ENCODE peak calls at places on chromosomes 6 and 20, in nine cellular contexts. B is stomach, Z is upper lobe of left lung, F is endothelial cell of umbilical vein, H is vagina, N is prostate gland, U is spleen, C is transverse colon, G is H1. M is an unnamed sample.

GRCh38 chr6:152603911-152604310 is 33.3 kb downstream of the SYNE1 start:
- DNase-seq in B (no peak), Z (no peak), F (no peak), H (no peak), N (no peak), U (no peak), C (no peak), G (no peak), M (no peak)

GRCh38 chr6:32439708-32440214 is at the start of gene HLA-DRA:
- DNase-seq in B (no peak), Z (no peak), F (peak), H (no peak), N (no peak), U (no peak), C (no peak), G (no peak), M (no peak)

GRCh38 chr6:67790569-67790968 is 844.5 kb upstream of the ADGRB3 start:
- DNase-seq in B (no peak), Z (no peak), F (no peak), H (no peak), N (no peak), U (no peak), C (no peak), G (no peak), M (no peak)

GRCh38 chr6:44016131-44016870 is 111.0 kb downstream of the MRPL14 start:
- DNase-seq in B (no peak), Z (no peak), F (no peak), H (no peak), N (no peak), U (no peak), C (no peak), G (no peak), M (no peak)

GRCh38 chr20:9352740-9353139 is 161.7 kb upstream of the LAMP5 start:
- DNase-seq in B (no peak), Z (no peak), F (no peak), H (no peak), N (no peak), U (no peak), C (no peak), G (no peak), M (no peak)

GRCh38 chr6:43772571-43773049 is 2.6 kb downstream of the VEGFA start:
- DNase-seq in B (peak), Z (no peak), F (peak), H (no peak), N (no peak), U (peak), C (peak), G (no peak), M (no peak)

GRCh38 chr20:54550776-54551396 is 75.5 kb downstream of the DOK5 start:
- DNase-seq in B (no peak), Z (no peak), F (no peak), H (no peak), N (no peak), U (no peak), C (no peak), G (no peak), M (no peak)

GRCh38 chr6:66838764-66839163 is 1131.7 kb upstream of the EYS start:
- DNase-seq in B (no peak), Z (no peak), F (no peak), H (no peak), N (no peak), U (no peak), C (no peak), G (no peak), M (no peak)

GRCh38 chr20:59308493-59309201 is 8.2 kb downstream of the EDN3 start:
- DNase-seq in B (peak), Z (no peak), F (no peak), H (no peak), N (no peak), U (no peak), C (peak), G (no peak), M (no peak)

GRCh38 chr20:36399147-36399968 is 93.2 kb downstream of the DLGAP4 start:
- DNase-seq in B (peak), Z (no peak), F (peak), H (no peak), N (no peak), U (no peak), C (peak), G (peak), M (no peak)

GRCh38 chr6:168923171-168923570 is 330.5 kb downstream of the THBS2 start:
- DNase-seq in B (no peak), Z (no peak), F (no peak), H (no peak), N (no peak), U (no peak), C (no peak), G (no peak), M (no peak)

GRCh38 chr20:19524691-19525090 is 233.4 kb upstream of the RIN2 start:
- DNase-seq in B (no peak), Z (no peak), F (no peak), H (no peak), N (no peak), U (no peak), C (no peak), G (no peak), M (no peak)

GRCh38 chr6:71406871-71407860 is 118.6 kb downstream of the OGFRL1 start:
- DNase-seq in B (no peak), Z (no peak), F (peak), H (no peak), N (no peak), U (no peak), C (no peak), G (no peak), M (no peak)

GRCh38 chr6:35723587-35723986 is 13.2 kb upstream of the ARMC12 start:
- DNase-seq in B (no peak), Z (no peak), F (no peak), H (no peak), N (no peak), U (no peak), C (no peak), G (no peak), M (no peak)

GRCh38 chr6:134379086-134379485 is 61.2 kb upstream of the SGK1 start:
- DNase-seq in B (peak), Z (no peak), F (no peak), H (no peak), N (peak), U (no peak), C (peak), G (peak), M (no peak)

GRCh38 chr6:134948142-134948541 is 1.8 kb downstream of the ALDH8A1 start:
- DNase-seq in B (no peak), Z (no peak), F (no peak), H (no peak), N (no peak), U (no peak), C (no peak), G (no peak), M (no peak)

GRCh38 chr6:17098007-17098406 is 3.8 kb upstream of the STMND1 start:
- DNase-seq in B (no peak), Z (no peak), F (no peak), H (no peak), N (no peak), U (no peak), C (no peak), G (no peak), M (no peak)

GRCh38 chr6:17093692-17094091 is 8.2 kb upstream of the STMND1 start:
- DNase-seq in B (no peak), Z (no peak), F (no peak), H (no peak), N (no peak), U (no peak), C (no peak), G (no peak), M (no peak)

GRCh38 chr6:17096657-17097056 is 5.2 kb upstream of the STMND1 start:
- DNase-seq in B (no peak), Z (no peak), F (no peak), H (no peak), N (no peak), U (no peak), C (no peak), G (no peak), M (no peak)

GRCh38 chr6:17098538-17098937 is 3.3 kb upstream of the STMND1 start:
- DNase-seq in B (no peak), Z (no peak), F (no peak), H (no peak), N (no peak), U (no peak), C (no peak), G (no peak), M (no peak)

DNA sequence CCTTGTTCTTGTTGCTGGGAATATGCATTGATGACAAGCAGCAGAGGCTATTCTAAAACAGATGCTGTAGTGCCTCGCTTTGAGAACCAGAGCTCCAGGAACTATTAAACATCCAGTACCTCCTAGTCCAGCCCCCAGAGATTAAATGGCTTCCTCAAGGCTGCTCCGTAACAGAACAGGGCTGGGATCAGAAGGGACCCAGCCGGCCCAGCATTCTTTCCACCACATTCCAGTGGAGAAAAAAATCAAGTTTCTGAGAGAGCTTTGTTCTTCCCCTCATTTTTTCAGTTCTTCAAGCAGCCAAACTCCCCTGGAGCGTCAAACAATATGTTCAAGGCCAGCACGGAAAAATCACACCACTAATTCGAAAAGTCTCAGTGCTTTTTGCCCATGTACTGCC is 5.8 kb upstream of the STMND1 start:
- DNase-seq in B (no peak), Z (no peak), F (no peak), H (no peak), N (no peak), U (no peak), C (no peak), G (no peak), M (no peak)
- TF ChIP-seq POLR2AphosphoS5 in B (no peak), Z (no peak), F (no peak), H (no peak), N (no peak), U (no peak), C (no peak), G (no peak), M (no peak)

GRCh38 chr6:64504509-64504908 is 868.9 kb downstream of the PHF3 start:
- DNase-seq in B (no peak), Z (no peak), F (peak), H (no peak), N (peak), U (no peak), C (no peak), G (no peak), M (no peak)

GRCh38 chr6:64505312-64505711 is 869.7 kb downstream of the PHF3 start:
- DNase-seq in B (no peak), Z (no peak), F (no peak), H (no peak), N (no peak), U (peak), C (no peak), G (no peak), M (no peak)

DNA sequence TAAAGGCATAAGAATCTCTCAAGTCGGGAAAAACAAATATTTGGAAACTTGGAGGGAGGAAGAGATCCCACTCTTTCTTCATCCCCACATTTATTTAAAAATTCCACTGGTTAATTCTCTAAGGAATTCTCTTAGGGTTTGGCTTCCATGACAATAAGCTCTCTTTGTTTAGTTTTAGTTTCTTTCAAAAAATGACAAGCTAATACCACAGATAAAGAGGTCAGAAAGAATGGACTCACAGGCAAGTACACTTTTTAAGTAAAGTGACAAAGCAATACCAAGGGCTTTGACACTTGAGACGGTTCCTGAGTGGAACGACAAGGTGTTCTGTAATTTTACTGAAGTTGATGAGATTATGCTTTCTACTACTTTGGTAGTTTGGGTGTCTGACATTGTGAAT is 872.1 kb downstream of the PHF3 start:
- DNase-seq in B (no peak), Z (no peak), F (no peak), H (no peak), N (no peak), U (no peak), C (no peak), G (no peak), M (no peak)
- H3K27ac ChIP-seq in B (no peak), Z (no peak), F (no peak), H (no peak), N (no peak), U (no peak), C (no peak), G (no peak), M (no peak)

GRCh38 chr20:62859721-62860120 is 1.9 kb downstream of the TCFL5 start:
- DNase-seq in B (no peak), Z (no peak), F (no peak), H (no peak), N (no peak), U (no peak), C (no peak), G (no peak), M (no peak)

GRCh38 chr20:62860391-62860923 is 1.2 kb downstream of the TCFL5 start:
- DNase-seq in B (no peak), Z (no peak), F (peak), H (no peak), N (no peak), U (peak), C (no peak), G (no peak), M (no peak)

GRCh38 chr20:62861732-62862336 is at the start of gene TCFL5:
- DNase-seq in B (peak), Z (peak), F (peak), H (peak), N (peak), U (peak), C (peak), G (no peak), M (peak)

GRCh38 chr20:62858059-62858458 is 3.6 kb downstream of the TCFL5 start:
- DNase-seq in B (no peak), Z (no peak), F (no peak), H (no peak), N (no peak), U (no peak), C (no peak), G (no peak), M (no peak)

DNA sequence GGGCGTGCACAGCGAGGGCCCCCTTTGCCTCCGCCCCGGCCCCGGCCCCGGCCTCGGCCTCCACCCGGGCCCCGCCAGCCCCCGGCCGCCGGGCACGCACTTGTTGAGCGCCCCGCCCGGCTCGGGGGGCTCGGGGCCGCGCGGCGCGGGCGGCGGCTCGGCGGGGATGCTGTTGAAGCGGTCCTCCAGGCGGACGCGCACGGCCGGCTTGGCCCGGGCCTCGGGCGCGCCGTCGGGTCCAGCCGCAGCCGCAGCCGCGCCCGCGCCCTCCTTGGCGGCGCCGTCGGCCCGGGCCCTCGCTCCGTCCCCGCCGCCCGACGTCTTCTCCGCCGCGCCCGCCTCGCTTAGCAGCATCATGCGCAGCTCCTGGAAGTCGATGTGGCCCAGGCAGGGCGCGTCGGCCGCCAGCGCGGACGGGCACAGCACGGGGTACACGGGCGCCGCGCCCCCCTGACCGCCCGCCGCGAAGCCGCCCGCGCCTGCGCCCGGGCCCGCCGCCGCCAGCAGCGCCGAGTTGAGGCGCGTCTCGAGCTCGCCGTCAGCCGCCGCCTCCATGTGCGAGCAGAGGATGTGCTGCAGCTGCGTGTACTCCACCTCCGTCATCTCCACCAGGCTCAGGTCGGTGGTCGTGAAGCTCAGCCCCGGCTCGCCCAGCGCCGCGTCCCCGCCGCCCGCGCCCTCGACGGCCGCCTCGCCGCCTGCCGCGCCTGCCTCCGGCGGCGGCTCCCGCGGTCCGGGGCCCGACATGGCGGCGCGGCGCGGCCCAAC is 514 bp downstream of the TCFL5 start:
- DNase-seq in B (no peak), Z (peak), F (no peak), H (no peak), N (no peak), U (peak), C (no peak), G (no peak), M (peak)
- TF ChIP-seq POLR2AphosphoS5 in B (no peak), Z (no peak), F (peak), H (no peak), N (no peak), U (no peak), C (no peak), G (peak), M (no peak)

DNA sequence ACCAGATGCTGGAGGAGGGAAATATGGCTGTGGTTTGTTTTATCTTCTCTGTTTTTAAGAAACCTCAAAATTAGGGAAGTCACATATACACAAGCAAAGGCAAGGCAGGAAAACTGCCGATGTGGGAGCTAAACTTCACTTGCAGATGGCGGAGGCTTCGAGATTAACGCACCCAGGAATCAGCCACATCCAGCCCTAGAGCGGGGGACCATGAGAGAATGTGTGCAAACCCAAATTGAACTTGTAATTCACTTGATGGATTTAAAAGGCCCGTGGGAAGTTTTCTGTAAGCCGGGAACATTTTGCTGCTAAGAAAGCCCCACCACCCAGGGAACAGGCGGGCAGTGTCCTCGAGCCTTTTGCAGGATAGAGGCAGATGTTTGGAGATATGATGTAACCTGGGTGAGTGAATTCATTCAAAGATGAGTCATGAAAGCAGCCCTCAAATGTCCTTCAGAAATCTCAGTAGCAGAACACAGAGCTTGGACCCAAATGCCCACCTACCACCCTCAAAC is 39.9 kb downstream of the PREX1 start:
- DNase-seq in B (no peak), Z (no peak), F (no peak), H (no peak), N (no peak), U (peak), C (no peak), G (no peak), M (no peak)
- H3K27ac ChIP-seq in B (no peak), Z (peak), F (no peak), H (peak), N (no peak), U (peak), C (peak), G (no peak), M (peak)

GRCh38 chr6:119209452-119210205 is 131.2 kb upstream of the FAM184A start:
- DNase-seq in B (no peak), Z (no peak), F (no peak), H (no peak), N (no peak), U (no peak), C (no peak), G (no peak), M (no peak)
- TF ChIP-seq POLR2AphosphoS5 in B (no peak), Z (no peak), F (no peak), H (no peak), N (no peak), U (no peak), C (no peak), G (no peak), M (no peak)

GRCh38 chr20:62891111-62891510 is 29.5 kb upstream of the TCFL5 start:
- DNase-seq in B (no peak), Z (no peak), F (no peak), H (no peak), N (no peak), U (peak), C (no peak), G (no peak), M (no peak)
- H3K27ac ChIP-seq in B (no peak), Z (no peak), F (no peak), H (no peak), N (no peak), U (no peak), C (no peak), G (no peak), M (no peak)

DNA sequence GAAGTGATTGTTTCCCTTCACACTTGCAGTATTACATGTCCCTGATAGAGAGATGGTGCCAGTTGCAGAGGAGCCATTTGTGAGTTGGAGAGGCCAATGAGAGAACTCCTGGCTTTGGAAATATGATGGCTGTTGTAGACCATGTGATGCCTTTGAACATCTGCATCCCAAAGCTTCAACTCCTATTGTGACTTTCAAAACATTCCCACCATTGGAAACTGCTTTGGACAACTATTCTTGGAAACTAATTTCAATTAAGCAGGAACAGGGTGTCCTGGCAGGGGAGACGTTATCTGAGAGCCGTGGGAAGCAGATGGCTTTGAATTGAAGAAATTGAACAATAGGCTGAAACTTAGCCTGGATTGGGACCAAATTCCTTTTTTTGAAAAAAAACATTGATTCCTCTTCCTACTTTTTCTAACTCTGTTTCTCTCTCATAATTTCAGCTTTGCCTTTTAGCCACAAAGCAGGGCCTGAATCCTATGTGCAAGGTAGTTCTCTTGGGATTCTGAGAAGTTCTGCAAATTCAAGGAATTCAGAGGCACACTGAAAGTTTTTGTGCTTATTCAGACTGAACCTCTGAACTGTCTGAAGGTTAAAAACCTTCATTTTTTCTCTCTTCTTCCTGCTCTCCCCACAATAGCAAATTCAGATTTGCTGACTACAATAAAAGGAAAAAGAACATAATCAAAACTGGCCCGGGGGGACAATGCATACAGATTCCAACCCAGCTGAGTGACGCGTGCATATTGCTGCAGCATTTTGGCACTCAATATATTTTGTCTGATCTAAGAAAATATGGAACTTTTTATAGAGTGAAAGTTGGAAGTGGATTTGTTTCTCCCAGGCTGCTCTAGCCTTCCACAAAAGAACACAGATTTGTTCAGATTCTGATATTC is 720.3 kb upstream of the CHD6 start:
- DNase-seq in B (no peak), Z (no peak), F (no peak), H (no peak), N (no peak), U (no peak), C (no peak), G (no peak), M (no peak)
- TF ChIP-seq POLR2AphosphoS5 in B (no peak), Z (no peak), F (no peak), H (no peak), N (peak), U (no peak), C (no peak), G (no peak), M (no peak)

M was measured in suprapubic skin.